ENCODE peak calls at places on chromosomes 12 and 14, in four cellular contexts. Y, F, I and D are unnamed samples.

GRCh38 chr12:6345319-6346071 is 3.6 kb upstream of the TNFRSF1A start:
- DNase-seq in Y (peak), F (peak), I (no peak), D (peak)

GRCh38 chr12:65585648-65586420 is 238.4 kb upstream of the HMGA2 start:
- DNase-seq in Y (no peak), F (no peak), I (no peak), D (no peak)

GRCh38 chr12:75509621-75510020 is 1.8 kb downstream of the KRR1 start:
- DNase-seq in Y (no peak), F (no peak), I (no peak), D (no peak)

GRCh38 chr12:53660064-53660463 is 15.8 kb downstream of the ATP5MC2 start:
- DNase-seq in Y (no peak), F (no peak), I (no peak), D (no peak)

GRCh38 chr14:95048771-95049312 is 108.5 kb downstream of the DICER1 start:
- DNase-seq in Y (no peak), F (no peak), I (no peak), D (no peak)

GRCh38 chr14:103518416-103519042 is 4.1 kb downstream of the CKB start:
- DNase-seq in Y (peak), F (peak), I (peak), D (peak)

GRCh38 chr12:28034271-28034670 is 61.7 kb upstream of the PTHLH start:
- DNase-seq in Y (no peak), F (no peak), I (no peak), D (no peak)

GRCh38 chr12:78120866-78121590 is 290.3 kb downstream of the NAV3 start:
- DNase-seq in Y (peak), F (no peak), I (no peak), D (no peak)

GRCh38 chr12:104094284-104094683 is 30.0 kb downstream of the HCFC2 start:
- DNase-seq in Y (no peak), F (no peak), I (no peak), D (no peak)

GRCh38 chr14:102020058-102020971 is 55.9 kb downstream of the DYNC1H1 start:
- DNase-seq in Y (no peak), F (no peak), I (no peak), D (no peak)

GRCh38 chr12:13945236-13945635 is 36.2 kb downstream of the GRIN2B start:
- DNase-seq in Y (no peak), F (no peak), I (no peak), D (no peak)

GRCh38 chr12:79573820-79574219 is 116.9 kb downstream of the PAWR start:
- DNase-seq in Y (no peak), F (no peak), I (no peak), D (no peak)

GRCh38 chr12:34215893-34216285 is 193.6 kb downstream of the ALG10 start:
- DNase-seq in Y (no peak), F (no peak), I (no peak), D (no peak)

GRCh38 chr12:33427071-33427470 is 12.5 kb downstream of the SYT10 start:
- DNase-seq in Y (peak), F (peak), I (peak), D (peak)

GRCh38 chr12:58470266-58471010 is 449.9 kb downstream of the LRIG3 start:
- DNase-seq in Y (no peak), F (no peak), I (no peak), D (no peak)

GRCh38 chr12:132316497-132317232 is 12.7 kb downstream of the GALNT9 start:
- DNase-seq in Y (no peak), F (no peak), I (no peak), D (no peak)

GRCh38 chr14:61493239-61493638 is 171.9 kb downstream of the PRKCH start:
- DNase-seq in Y (peak), F (no peak), I (no peak), D (no peak)

GRCh38 chr14:76407449-76408150 is 31.7 kb downstream of the ESRRB start:
- DNase-seq in Y (no peak), F (no peak), I (no peak), D (no peak)

GRCh38 chr12:5817246-5817645 is 127.8 kb downstream of the ANO2 start:
- DNase-seq in Y (no peak), F (no peak), I (no peak), D (no peak)

GRCh38 chr12:28296287-28296686 is 106.0 kb downstream of the CCDC91 start:
- DNase-seq in Y (no peak), F (no peak), I (no peak), D (no peak)

GRCh38 chr12:120538281-120539156 is 4.4 kb downstream of the RNF10 start:
- DNase-seq in Y (peak), F (peak), I (no peak), D (peak)

GRCh38 chr12:4448376-4448775 is 2.8 kb upstream of the FGF6 start:
- DNase-seq in Y (no peak), F (no peak), I (no peak), D (no peak)

GRCh38 chr14:42229294-42229693 is 622.6 kb downstream of the LRFN5 start:
- DNase-seq in Y (no peak), F (no peak), I (no peak), D (no peak)

GRCh38 chr12:123094349-123095073 is 56.4 kb downstream of the PITPNM2 start:
- DNase-seq in Y (peak), F (peak), I (no peak), D (peak)

GRCh38 chr12:24947541-24948451 is 1.1 kb downstream of the BCAT1 start:
- DNase-seq in Y (no peak), F (no peak), I (no peak), D (no peak)

GRCh38 chr12:18899162-18899561 is 161.2 kb downstream of the CAPZA3 start:
- DNase-seq in Y (peak), F (no peak), I (no peak), D (no peak)

GRCh38 chr14:68391292-68392014 is 401.4 kb downstream of the ZFP36L1 start:
- DNase-seq in Y (no peak), F (no peak), I (no peak), D (no peak)

GRCh38 chr12:97313471-97314190 is 149.0 kb upstream of the RMST start:
- DNase-seq in Y (no peak), F (no peak), I (no peak), D (peak)

GRCh38 chr12:6887460-6887859 is 14.4 kb upstream of the SPSB2 start:
- DNase-seq in Y (no peak), F (no peak), I (no peak), D (no peak)

GRCh38 chr12:88897723-88898122 is 317.5 kb upstream of the KITLG start:
- DNase-seq in Y (no peak), F (no peak), I (no peak), D (no peak)

GRCh38 chr14:54902143-54902520 is 494 bp downstream of the GCH1 start:
- DNase-seq in Y (peak), F (peak), I (peak), D (peak)

GRCh38 chr14:38042356-38042755 is 165.3 kb upstream of the SSTR1 start:
- DNase-seq in Y (peak), F (no peak), I (no peak), D (peak)

GRCh38 chr12:116599285-116600122 is 40.3 kb downstream of the MAP1LC3B2 start:
- DNase-seq in Y (peak), F (peak), I (peak), D (peak)

GRCh38 chr12:116603516-116603915 is 44.3 kb downstream of the MAP1LC3B2 start:
- DNase-seq in Y (no peak), F (no peak), I (no peak), D (no peak)

GRCh38 chr12:116601933-116602809 is 43.0 kb downstream of the MAP1LC3B2 start:
- DNase-seq in Y (no peak), F (no peak), I (no peak), D (no peak)

GRCh38 chr12:116600959-116601358 is 41.8 kb downstream of the MAP1LC3B2 start:
- DNase-seq in Y (no peak), F (no peak), I (no peak), D (no peak)

GRCh38 chr12:116601524-116601923 is 42.3 kb downstream of the MAP1LC3B2 start:
- DNase-seq in Y (no peak), F (peak), I (no peak), D (no peak)
- TF ChIP-seq HMGXB4 in Y (no peak), F (no peak), I (no peak), D (no peak)

DNA sequence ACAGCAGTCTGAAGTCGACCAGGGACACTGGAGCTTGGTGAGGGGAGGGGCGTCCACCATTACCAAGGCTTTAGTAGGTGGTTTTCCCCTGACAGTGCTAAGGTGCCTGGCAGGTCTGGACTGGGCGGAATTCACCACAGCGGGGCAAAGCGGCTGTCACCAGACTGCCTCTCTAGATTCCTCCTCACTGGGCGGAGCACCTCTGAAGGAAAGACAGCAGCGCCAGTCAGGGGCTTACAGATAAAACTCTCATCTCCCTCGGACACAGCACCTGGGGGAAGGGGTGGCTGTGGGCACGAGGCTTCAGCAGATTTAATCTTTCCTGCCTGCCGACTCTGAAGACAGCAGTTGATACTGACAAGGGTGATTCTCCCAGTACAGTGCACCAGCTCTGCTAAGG is 39.1 kb downstream of the DDHD1 start:
- DNase-seq in Y (no peak), F (peak), I (no peak), D (no peak)
- TF ChIP-seq HMGXB4 in Y (no peak), F (no peak), I (no peak), D (no peak)

GRCh38 chr12:12158858-12159257 is 88.1 kb downstream of the BCL2L14 start:
- DNase-seq in Y (no peak), F (no peak), I (no peak), D (no peak)

GRCh38 chr12:12156835-12157234 is 86.1 kb downstream of the BCL2L14 start:
- DNase-seq in Y (no peak), F (no peak), I (no peak), D (no peak)

GRCh38 chr12:12157424-12157823 is 86.7 kb downstream of the BCL2L14 start:
- DNase-seq in Y (no peak), F (no peak), I (no peak), D (no peak)

GRCh38 chr12:12156116-12156515 is 85.4 kb downstream of the BCL2L14 start:
- DNase-seq in Y (no peak), F (no peak), I (no peak), D (no peak)

DNA sequence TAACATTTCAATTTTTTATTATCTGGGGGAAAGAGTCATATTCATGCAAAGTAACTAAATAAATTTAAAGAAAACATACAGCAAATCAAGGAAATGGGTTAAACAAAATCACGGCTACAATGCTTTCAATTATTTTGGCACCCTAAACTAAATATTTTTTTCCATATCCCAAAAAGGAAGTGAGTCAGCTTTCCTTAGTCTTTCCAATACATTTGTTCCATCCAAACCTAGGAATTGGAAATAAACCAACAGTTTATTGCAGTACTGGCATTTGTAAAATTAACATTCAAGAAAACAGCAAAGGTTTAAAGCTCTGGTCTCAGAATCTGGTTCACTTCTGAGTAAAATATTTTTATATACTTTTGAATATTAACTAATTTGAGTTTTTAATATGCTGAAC is 89.2 kb downstream of the BCL2L14 start:
- DNase-seq in Y (no peak), F (no peak), I (no peak), D (no peak)
- TF ChIP-seq HMGXB4 in Y (no peak), F (no peak), I (no peak), D (no peak)

GRCh38 chr14:92706386-92706785 is 42.0 kb downstream of the LGMN start:
- DNase-seq in Y (no peak), F (no peak), I (no peak), D (no peak)
- TF ChIP-seq HMGXB4 in Y (no peak), F (no peak), I (no peak), D (no peak)

GRCh38 chr14:59118171-59118570 is 70.3 kb upstream of the DAAM1 start:
- DNase-seq in Y (no peak), F (no peak), I (no peak), D (no peak)

GRCh38 chr14:59117754-59118153 is 70.7 kb upstream of the DAAM1 start:
- DNase-seq in Y (no peak), F (no peak), I (no peak), D (no peak)

GRCh38 chr14:59120931-59121330 is 67.5 kb upstream of the DAAM1 start:
- DNase-seq in Y (no peak), F (no peak), I (no peak), D (no peak)

DNA sequence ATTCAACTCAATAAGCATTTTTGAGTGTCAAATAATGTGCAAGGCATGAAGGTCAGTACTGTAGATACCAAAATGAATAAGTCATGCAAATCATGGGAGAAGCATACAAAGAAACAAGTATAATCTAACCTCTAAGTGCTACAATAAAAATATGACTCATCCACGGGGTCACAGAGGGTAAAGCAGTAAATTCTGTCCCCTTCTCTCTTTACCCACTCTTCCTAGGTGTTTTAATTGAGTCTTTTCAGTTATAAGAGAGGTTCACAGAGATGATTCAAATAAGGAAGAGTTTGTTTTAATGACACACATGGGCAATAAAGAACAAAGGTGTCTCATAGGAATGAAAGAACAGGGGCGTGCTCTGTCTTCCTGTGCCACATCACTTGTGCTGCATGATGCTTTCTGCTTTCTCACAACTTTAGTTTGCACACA is 71.5 kb upstream of the DAAM1 start:
- DNase-seq in Y (no peak), F (no peak), I (no peak), D (no peak)
- TF ChIP-seq HMGXB4 in Y (no peak), F (no peak), I (no peak), D (no peak)

GRCh38 chr12:26197832-26198231 is 2.5 kb downstream of the SSPN start:
- DNase-seq in Y (no peak), F (no peak), I (no peak), D (no peak)
- TF ChIP-seq HMGXB4 in Y (no peak), F (no peak), I (no peak), D (no peak)

DNA sequence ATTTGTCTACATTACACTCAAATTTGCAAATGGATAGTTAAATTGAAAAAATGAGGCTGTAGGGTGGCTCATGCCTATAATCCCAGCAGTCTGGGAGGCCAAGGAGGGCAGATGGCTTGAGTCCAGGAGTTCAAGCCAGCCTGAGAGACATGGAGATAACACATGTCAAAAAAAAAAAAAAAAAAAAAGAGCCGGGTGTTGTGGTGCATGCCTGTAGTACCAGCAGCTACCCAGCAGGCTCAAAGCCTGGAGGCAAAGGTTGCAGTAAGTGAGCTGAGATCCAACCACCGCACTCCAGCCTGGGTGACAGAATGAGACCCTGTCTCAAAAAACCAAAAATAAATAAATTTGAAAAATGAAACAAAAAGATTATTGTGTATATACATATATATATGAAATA is 119.9 kb upstream of the MGAT4C start:
- DNase-seq in Y (peak), F (no peak), I (peak), D (peak)
- TF ChIP-seq HMGXB4 in Y (no peak), F (no peak), I (no peak), D (no peak)